ENCODE peak calls at places on chromosomes 2 and 18, in four cellular contexts. C is IMR-90, K is activated B cell treated with CpG ODN at 0.5 μM for 24 hours, A is BJ. U is an unnamed sample.

GRCh38 chr2:178074123-178075005 is 1.8 kb upstream of the PDE11A start:
- DNase-seq in C (no peak), K (no peak), A (no peak), U (no peak)

GRCh38 chr18:9612215-9612830 is 2.0 kb downstream of the PPP4R1 start:
- DNase-seq in C (peak; percentile 58), K (no peak), A (no peak), U (no peak)

GRCh38 chr2:200787351-200788128 is 24.2 kb upstream of the BZW1 start:
- DNase-seq in C (peak; percentile 98), K (no peak), A (peak; percentile 75), U (no peak)

GRCh38 chr2:189298038-189298437 is 118.5 kb upstream of the COL5A2 start:
- DNase-seq in C (peak; percentile 54), K (no peak), A (no peak), U (no peak)

GRCh38 chr18:80210312-80211083 is 36.8 kb downstream of the PARD6G start:
- DNase-seq in C (peak; percentile 33), K (no peak), A (no peak), U (no peak)

GRCh38 chr2:175383286-175383685 is 201.8 kb upstream of the ATP5MC3 start:
- DNase-seq in C (no peak), K (no peak), A (no peak), U (no peak)

GRCh38 chr2:49371302-49371701 is 217.0 kb upstream of the FSHR start:
- DNase-seq in C (no peak), K (no peak), A (no peak), U (no peak)

GRCh38 chr2:72745679-72746368 is 80.0 kb downstream of the EXOC6B start:
- DNase-seq in C (peak; percentile 78), K (no peak), A (peak; percentile 25), U (no peak)

GRCh38 chr18:48408727-48409590 is at the start of gene ZBTB7C:
- DNase-seq in C (no peak), K (peak; percentile 20), A (no peak), U (no peak)

GRCh38 chr2:158725496-158725895 is 69.6 kb upstream of the DAPL1 start:
- DNase-seq in C (no peak), K (no peak), A (no peak), U (no peak)

GRCh38 chr2:178301595-178302324 is 107.4 kb downstream of the OSBPL6 start:
- DNase-seq in C (no peak), K (no peak), A (no peak), U (no peak)

GRCh38 chr2:68594041-68594440 is 49.3 kb upstream of the PROKR1 start:
- DNase-seq in C (no peak), K (no peak), A (no peak), U (no peak)

GRCh38 chr2:118310878-118311442 is 222.7 kb downstream of the INSIG2 start:
- DNase-seq in C (no peak), K (no peak), A (no peak), U (no peak)

DNA sequence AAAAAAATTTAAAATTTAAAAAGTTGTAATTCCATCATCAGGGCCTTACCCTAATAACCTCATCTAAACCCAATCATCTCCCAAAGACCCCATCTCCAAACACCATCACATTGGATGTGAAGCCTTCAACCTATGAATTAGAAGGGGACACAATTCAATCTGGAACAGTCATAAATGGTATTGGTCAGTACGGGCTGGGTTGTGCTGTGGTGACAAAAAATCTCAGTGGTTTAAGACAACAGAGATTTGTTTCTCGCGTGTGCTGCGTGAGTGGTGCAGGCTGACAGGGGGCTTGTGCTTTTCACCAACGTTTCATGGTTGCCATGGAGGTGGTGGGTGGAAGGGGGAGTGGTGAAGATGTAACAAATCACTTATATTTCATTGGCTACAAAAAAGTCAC is 174.5 kb downstream of the INHBB start:
- DNase-seq in C (no peak), K (no peak), A (no peak), U (no peak)
- TF ChIP-seq CTCF in C (no peak), K (no peak), A (no peak), U (no peak)

DNA sequence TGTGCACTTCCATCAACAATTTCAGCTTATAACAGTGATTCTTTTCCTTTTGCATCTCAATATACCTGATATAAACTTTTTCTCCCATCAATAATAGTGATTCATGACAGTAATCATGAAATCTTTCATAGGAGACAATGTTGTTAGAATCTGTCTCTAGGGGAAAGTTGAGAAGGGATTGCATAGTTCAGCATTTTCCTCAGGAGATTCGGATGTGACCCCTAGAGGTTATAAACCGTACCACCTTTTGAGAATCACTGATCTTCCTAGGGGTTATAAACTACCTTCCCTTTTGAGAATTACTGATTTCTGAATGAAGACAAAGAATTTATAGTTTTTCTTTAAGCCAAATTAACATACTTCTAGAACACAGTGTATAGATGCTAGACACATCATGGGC is 53.0 kb upstream of the GALNT3 start:
- DNase-seq in C (no peak), K (no peak), A (no peak), U (no peak)
- TF ChIP-seq CTCF in C (no peak), K (no peak), A (no peak), U (no peak)

GRCh38 chr18:78889250-78889649 is 90.4 kb upstream of the SALL3 start:
- DNase-seq in C (no peak), K (no peak), A (no peak), U (no peak)
- TF ChIP-seq CTCF in C (no peak), K (no peak), A (no peak), U (no peak)

GRCh38 chr2:27906074-27906473 is 15.5 kb downstream of the BABAM2 start:
- DNase-seq in C (no peak), K (no peak), A (no peak), U (no peak)

GRCh38 chr2:27902143-27902542 is 11.6 kb downstream of the BABAM2 start:
- DNase-seq in C (no peak), K (no peak), A (no peak), U (no peak)

GRCh38 chr2:27901219-27901618 is 10.7 kb downstream of the BABAM2 start:
- DNase-seq in C (peak; percentile 32), K (no peak), A (no peak), U (no peak)

GRCh38 chr2:27903649-27904544 is 13.4 kb downstream of the BABAM2 start:
- DNase-seq in C (peak; percentile 52), K (no peak), A (no peak), U (no peak)

DNA sequence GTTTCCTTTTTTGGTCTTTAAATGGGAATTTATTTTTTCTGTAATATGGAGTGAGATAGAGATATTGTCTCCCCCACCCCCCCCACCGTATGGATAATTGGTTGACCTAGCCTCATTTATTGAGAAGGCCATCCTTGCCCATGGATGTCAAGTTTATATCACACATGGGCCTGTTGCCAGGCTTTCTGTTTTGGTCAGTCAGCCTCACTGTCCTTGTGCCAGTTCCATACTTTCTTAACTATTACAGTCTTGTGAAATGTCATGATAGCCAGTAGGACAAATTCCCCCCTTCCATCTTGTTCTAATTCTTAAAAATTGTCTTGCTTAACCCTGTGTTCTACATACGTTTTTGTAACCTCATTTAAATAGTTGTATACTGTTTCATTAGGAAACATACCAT is 12.5 kb downstream of the BABAM2 start:
- DNase-seq in C (no peak), K (no peak), A (no peak), U (no peak)
- TF ChIP-seq CTCF in C (no peak), K (no peak), A (no peak), U (no peak)

DNA sequence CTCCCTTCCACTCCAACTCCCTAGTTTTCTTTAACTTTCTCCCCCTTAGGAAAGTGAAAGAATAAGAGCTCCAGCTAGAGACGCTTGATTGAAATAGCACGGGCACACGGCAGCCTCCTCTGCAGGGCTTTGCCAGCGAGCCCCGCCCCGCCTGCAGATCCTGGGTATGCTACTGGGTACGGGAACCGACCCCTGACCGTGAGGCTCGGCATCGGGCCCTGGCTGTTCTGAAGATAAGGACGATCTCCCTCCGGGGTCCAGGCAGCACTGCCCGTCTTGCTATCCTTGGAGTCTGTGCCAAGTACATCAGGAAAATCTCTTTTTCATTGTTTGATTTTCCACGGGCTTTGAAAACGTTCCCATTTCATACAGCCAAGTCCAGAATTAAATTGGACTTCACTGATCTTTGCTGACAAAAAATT is 284.5 kb downstream of the MTX2 start:
- DNase-seq in C (peak; percentile 1), K (peak; percentile 17), A (no peak), U (no peak)
- TF ChIP-seq CTCF in C (no peak), K (no peak), A (peak; percentile 16), U (no peak)

DNA sequence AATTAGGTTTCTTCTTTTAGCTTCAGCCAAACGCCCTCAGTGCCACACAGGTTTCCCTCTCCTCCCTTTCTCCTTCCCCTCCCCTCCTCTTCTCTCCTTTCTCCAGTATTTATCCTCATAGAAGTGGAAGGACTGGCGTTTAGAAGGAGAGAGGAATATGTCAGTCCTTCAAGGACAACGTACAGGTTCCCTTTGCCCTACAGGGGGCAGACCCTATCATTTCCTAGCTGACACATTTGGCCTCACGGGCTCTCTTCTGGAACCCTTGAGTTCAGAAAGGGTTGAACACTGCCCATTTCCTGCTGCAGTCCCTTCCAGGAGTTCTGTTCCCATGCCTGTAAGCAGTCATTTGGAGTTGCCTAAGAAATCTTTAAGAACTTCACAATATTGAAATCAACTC is 46.1 kb downstream of the CDCA7 start:
- DNase-seq in C (no peak), K (no peak), A (no peak), U (no peak)
- TF ChIP-seq CTCF in C (no peak), K (no peak), A (peak; percentile 19), U (no peak)

DNA sequence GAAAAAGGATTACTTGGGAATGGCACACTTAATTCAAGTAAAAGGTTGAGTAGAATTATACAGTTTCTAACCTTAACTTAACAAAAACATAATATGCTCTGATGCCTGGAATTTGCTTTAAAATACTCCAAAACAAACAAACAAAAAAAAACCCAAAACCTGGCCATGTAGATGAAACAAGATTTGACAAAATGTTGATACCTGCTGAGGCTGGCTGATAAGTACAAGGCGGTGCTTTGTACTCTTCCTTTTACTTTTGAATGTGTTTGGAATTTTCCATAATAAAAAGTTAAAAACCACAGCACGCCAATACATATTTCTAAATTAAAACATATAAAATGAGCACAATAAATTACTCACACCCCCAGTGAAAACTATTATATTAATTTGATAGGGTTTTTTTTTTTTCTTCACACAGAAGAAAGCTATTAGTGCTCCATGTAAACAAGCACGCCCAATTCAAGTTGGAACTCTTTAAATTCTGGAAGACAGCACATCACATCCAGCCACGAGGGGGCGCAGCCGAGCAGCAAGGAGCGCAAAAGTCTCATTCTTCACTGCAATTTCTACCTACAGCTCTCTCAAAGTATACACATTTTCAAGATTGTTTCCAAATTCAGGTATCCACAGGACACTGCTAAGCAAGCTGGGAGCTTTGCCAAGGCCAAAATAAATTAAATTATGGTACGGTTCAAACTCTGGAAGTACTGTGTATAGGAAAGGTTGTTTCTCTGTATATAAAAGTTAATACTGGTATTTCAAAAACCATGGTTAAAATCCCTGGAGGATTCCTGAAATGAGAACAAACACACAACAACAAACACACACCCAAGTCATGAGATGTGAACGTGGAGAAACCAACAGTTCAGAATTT is 7.5 kb downstream of the SERTAD2 start:
- DNase-seq in C (peak; percentile 69), K (peak; percentile 80), A (no peak), U (peak; percentile 83)
- TF ChIP-seq CTCF in C (peak; percentile 92), K (no peak), A (peak; percentile 91), U (peak; percentile 99)

DNA sequence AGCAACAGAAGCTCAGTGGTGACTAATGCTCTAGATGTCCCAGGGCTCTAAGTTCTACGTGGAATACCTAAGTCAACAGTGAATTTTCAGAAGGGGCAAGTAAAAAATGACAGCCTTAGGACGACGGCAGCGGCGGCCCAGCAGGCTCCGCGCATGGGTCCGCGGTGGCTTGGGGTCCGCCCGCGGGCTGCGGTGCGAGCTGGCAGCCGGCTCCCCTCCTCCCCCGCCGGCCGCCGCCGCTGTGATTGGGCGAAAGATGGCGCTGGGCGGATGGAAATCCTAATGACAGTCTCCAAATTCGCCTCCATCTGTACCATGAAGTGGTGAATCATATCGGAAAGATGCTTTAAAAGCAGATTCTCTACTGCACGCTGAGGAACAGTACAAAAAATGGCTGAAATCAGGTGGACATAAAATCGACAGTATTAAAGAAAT is 74.7 kb downstream of the HNRNPLL start:
- DNase-seq in C (peak; percentile 69), K (no peak), A (no peak), U (no peak)
- TF ChIP-seq CTCF in C (no peak), K (no peak), A (no peak), U (no peak)

U was measured in natural killer cell.